ENCODE peak calls at places on chromosomes 2 and 18, in nine cellular contexts. One of them, this sample, is unnamed.

GRCh38 chr2:63055510-63056308 is 5.1 kb downstream of the OTX1 start:
- DNase-seq in upper lobe of right lung: no peak
- DNase-seq in CD4-positive, alpha-beta T cell: no peak
- DNase-seq in IMR-90: no peak
- DNase-seq in HFF-Myc: no peak
- DNase-seq in HFFc6: no peak
- DNase-seq in Calu3: no peak
- DNase-seq in fibroblast of the aortic adventitia: no peak
- DNase-seq in endothelial cell: peak
- DNase-seq in this sample: peak

GRCh38 chr2:72613931-72614330 is 211.9 kb downstream of the EXOC6B start:
- DNase-seq in upper lobe of right lung: no peak
- DNase-seq in CD4-positive, alpha-beta T cell: no peak
- DNase-seq in IMR-90: no peak
- DNase-seq in HFF-Myc: no peak
- DNase-seq in HFFc6: no peak
- DNase-seq in Calu3: no peak
- DNase-seq in fibroblast of the aortic adventitia: peak
- DNase-seq in endothelial cell: no peak
- DNase-seq in this sample: no peak

GRCh38 chr2:112776113-112776512 is 8.2 kb downstream of the IL1A start:
- DNase-seq in upper lobe of right lung: no peak
- DNase-seq in CD4-positive, alpha-beta T cell: no peak
- DNase-seq in IMR-90: no peak
- DNase-seq in HFF-Myc: no peak
- DNase-seq in HFFc6: no peak
- DNase-seq in Calu3: no peak
- DNase-seq in fibroblast of the aortic adventitia: no peak
- DNase-seq in endothelial cell: no peak
- DNase-seq in this sample: no peak

GRCh38 chr18:41814651-41815050 is 140.4 kb upstream of the PIK3C3 start:
- DNase-seq in upper lobe of right lung: no peak
- DNase-seq in CD4-positive, alpha-beta T cell: no peak
- DNase-seq in IMR-90: no peak
- DNase-seq in HFF-Myc: no peak
- DNase-seq in HFFc6: no peak
- DNase-seq in Calu3: no peak
- DNase-seq in fibroblast of the aortic adventitia: no peak
- DNase-seq in endothelial cell: no peak
- DNase-seq in this sample: no peak

GRCh38 chr2:219041252-219041651 is at the start of gene CFAP65:
- DNase-seq in upper lobe of right lung: no peak
- DNase-seq in CD4-positive, alpha-beta T cell: no peak
- DNase-seq in IMR-90: peak
- DNase-seq in HFF-Myc: no peak
- DNase-seq in HFFc6: peak
- DNase-seq in Calu3: peak
- DNase-seq in fibroblast of the aortic adventitia: peak
- DNase-seq in endothelial cell: peak
- DNase-seq in this sample: no peak

GRCh38 chr18:41917199-41917598 is 37.8 kb upstream of the PIK3C3 start:
- DNase-seq in upper lobe of right lung: no peak
- DNase-seq in CD4-positive, alpha-beta T cell: no peak
- DNase-seq in IMR-90: no peak
- DNase-seq in HFF-Myc: peak
- DNase-seq in HFFc6: no peak
- DNase-seq in Calu3: no peak
- DNase-seq in fibroblast of the aortic adventitia: no peak
- DNase-seq in endothelial cell: no peak
- DNase-seq in this sample: no peak

GRCh38 chr2:217220228-217221013 is 360.6 kb upstream of the TNP1 start:
- DNase-seq in upper lobe of right lung: no peak
- DNase-seq in CD4-positive, alpha-beta T cell: no peak
- DNase-seq in IMR-90: no peak
- DNase-seq in HFF-Myc: no peak
- DNase-seq in HFFc6: no peak
- DNase-seq in Calu3: no peak
- DNase-seq in fibroblast of the aortic adventitia: peak
- DNase-seq in endothelial cell: no peak
- DNase-seq in this sample: no peak

GRCh38 chr18:74418023-74418422 is 39.1 kb downstream of the DIPK1C start:
- DNase-seq in upper lobe of right lung: no peak
- DNase-seq in CD4-positive, alpha-beta T cell: no peak
- DNase-seq in IMR-90: no peak
- DNase-seq in HFF-Myc: no peak
- DNase-seq in HFFc6: no peak
- DNase-seq in Calu3: no peak
- DNase-seq in fibroblast of the aortic adventitia: no peak
- DNase-seq in endothelial cell: no peak
- DNase-seq in this sample: no peak

GRCh38 chr2:239640676-239641580 is 240.1 kb upstream of the HDAC4 start:
- DNase-seq in upper lobe of right lung: no peak
- DNase-seq in CD4-positive, alpha-beta T cell: no peak
- DNase-seq in IMR-90: no peak
- DNase-seq in HFF-Myc: no peak
- DNase-seq in HFFc6: no peak
- DNase-seq in Calu3: no peak
- DNase-seq in fibroblast of the aortic adventitia: no peak
- DNase-seq in endothelial cell: no peak
- DNase-seq in this sample: no peak

GRCh38 chr2:189439342-189439741 is 1.9 kb upstream of the WDR75 start:
- DNase-seq in upper lobe of right lung: no peak
- DNase-seq in CD4-positive, alpha-beta T cell: no peak
- DNase-seq in IMR-90: no peak
- DNase-seq in HFF-Myc: no peak
- DNase-seq in HFFc6: no peak
- DNase-seq in Calu3: no peak
- DNase-seq in fibroblast of the aortic adventitia: no peak
- DNase-seq in endothelial cell: no peak
- DNase-seq in this sample: no peak

GRCh38 chr2:55992465-55992864 is 68.9 kb upstream of the EFEMP1 start:
- DNase-seq in upper lobe of right lung: no peak
- DNase-seq in CD4-positive, alpha-beta T cell: no peak
- DNase-seq in IMR-90: peak
- DNase-seq in HFF-Myc: peak
- DNase-seq in HFFc6: peak
- DNase-seq in Calu3: no peak
- DNase-seq in fibroblast of the aortic adventitia: peak
- DNase-seq in endothelial cell: no peak
- DNase-seq in this sample: no peak

GRCh38 chr2:200377774-200378336 is 71.4 kb downstream of the SPATS2L start:
- DNase-seq in upper lobe of right lung: no peak
- DNase-seq in CD4-positive, alpha-beta T cell: no peak
- DNase-seq in IMR-90: no peak
- DNase-seq in HFF-Myc: no peak
- DNase-seq in HFFc6: no peak
- DNase-seq in Calu3: peak
- DNase-seq in fibroblast of the aortic adventitia: peak
- DNase-seq in endothelial cell: no peak
- DNase-seq in this sample: no peak

GRCh38 chr2:108215794-108216211 is 24.0 kb upstream of the SULT1C3 start:
- DNase-seq in upper lobe of right lung: peak
- DNase-seq in CD4-positive, alpha-beta T cell: no peak
- DNase-seq in IMR-90: peak
- DNase-seq in HFF-Myc: no peak
- DNase-seq in HFFc6: peak
- DNase-seq in Calu3: peak
- DNase-seq in fibroblast of the aortic adventitia: peak
- DNase-seq in endothelial cell: no peak
- DNase-seq in this sample: no peak

GRCh38 chr2:188898261-188898660 is 75.9 kb upstream of the COL3A1 start:
- DNase-seq in upper lobe of right lung: no peak
- DNase-seq in CD4-positive, alpha-beta T cell: no peak
- DNase-seq in IMR-90: peak
- DNase-seq in HFF-Myc: no peak
- DNase-seq in HFFc6: no peak
- DNase-seq in Calu3: no peak
- DNase-seq in fibroblast of the aortic adventitia: no peak
- DNase-seq in endothelial cell: no peak
- DNase-seq in this sample: no peak

GRCh38 chr2:206526416-206526815 is 83.1 kb downstream of the ADAM23 start:
- DNase-seq in upper lobe of right lung: no peak
- DNase-seq in CD4-positive, alpha-beta T cell: no peak
- DNase-seq in IMR-90: no peak
- DNase-seq in HFF-Myc: no peak
- DNase-seq in HFFc6: no peak
- DNase-seq in Calu3: no peak
- DNase-seq in fibroblast of the aortic adventitia: no peak
- DNase-seq in endothelial cell: no peak
- DNase-seq in this sample: no peak

GRCh38 chr2:118845843-118846666 is 1.4 kb downstream of the EN1 start:
- DNase-seq in upper lobe of right lung: no peak
- DNase-seq in CD4-positive, alpha-beta T cell: no peak
- DNase-seq in IMR-90: no peak
- DNase-seq in HFF-Myc: no peak
- DNase-seq in HFFc6: no peak
- DNase-seq in Calu3: peak
- DNase-seq in fibroblast of the aortic adventitia: no peak
- DNase-seq in endothelial cell: peak
- DNase-seq in this sample: no peak

GRCh38 chr2:200447139-200447855 is 62.6 kb downstream of the KCTD18 start:
- DNase-seq in upper lobe of right lung: no peak
- DNase-seq in CD4-positive, alpha-beta T cell: no peak
- DNase-seq in IMR-90: peak
- DNase-seq in HFF-Myc: no peak
- DNase-seq in HFFc6: peak
- DNase-seq in Calu3: no peak
- DNase-seq in fibroblast of the aortic adventitia: no peak
- DNase-seq in endothelial cell: no peak
- DNase-seq in this sample: no peak

GRCh38 chr2:128187032-128187654 is 96.1 kb downstream of the UGGT1 start:
- DNase-seq in upper lobe of right lung: no peak
- DNase-seq in CD4-positive, alpha-beta T cell: no peak
- DNase-seq in IMR-90: peak
- DNase-seq in HFF-Myc: no peak
- DNase-seq in HFFc6: peak
- DNase-seq in Calu3: no peak
- DNase-seq in fibroblast of the aortic adventitia: peak
- DNase-seq in endothelial cell: no peak
- DNase-seq in this sample: no peak

GRCh38 chr2:25302758-25303436 is 38.8 kb downstream of the DNMT3A start:
- DNase-seq in upper lobe of right lung: no peak
- DNase-seq in CD4-positive, alpha-beta T cell: no peak
- DNase-seq in IMR-90: no peak
- DNase-seq in HFF-Myc: no peak
- DNase-seq in HFFc6: no peak
- DNase-seq in Calu3: no peak
- DNase-seq in fibroblast of the aortic adventitia: no peak
- DNase-seq in endothelial cell: no peak
- DNase-seq in this sample: no peak

GRCh38 chr18:58495634-58496033 is 133.3 kb downstream of the ALPK2 start:
- DNase-seq in upper lobe of right lung: peak
- DNase-seq in CD4-positive, alpha-beta T cell: no peak
- DNase-seq in IMR-90: no peak
- DNase-seq in HFF-Myc: no peak
- DNase-seq in HFFc6: no peak
- DNase-seq in Calu3: no peak
- DNase-seq in fibroblast of the aortic adventitia: no peak
- DNase-seq in endothelial cell: no peak
- DNase-seq in this sample: no peak

GRCh38 chr18:43283299-43283698 is 6.0 kb upstream of the SYT4 start:
- DNase-seq in upper lobe of right lung: no peak
- DNase-seq in CD4-positive, alpha-beta T cell: no peak
- DNase-seq in IMR-90: no peak
- DNase-seq in HFF-Myc: no peak
- DNase-seq in HFFc6: no peak
- DNase-seq in Calu3: no peak
- DNase-seq in fibroblast of the aortic adventitia: no peak
- DNase-seq in endothelial cell: no peak
- DNase-seq in this sample: no peak

GRCh38 chr2:209956276-209956675 is 46.2 kb upstream of the RPE start:
- DNase-seq in upper lobe of right lung: no peak
- DNase-seq in CD4-positive, alpha-beta T cell: no peak
- DNase-seq in IMR-90: no peak
- DNase-seq in HFF-Myc: no peak
- DNase-seq in HFFc6: no peak
- DNase-seq in Calu3: no peak
- DNase-seq in fibroblast of the aortic adventitia: no peak
- DNase-seq in endothelial cell: no peak
- DNase-seq in this sample: no peak

GRCh38 chr2:41283079-41283765 is 764.6 kb upstream of the PKDCC start:
- DNase-seq in upper lobe of right lung: no peak
- DNase-seq in CD4-positive, alpha-beta T cell: no peak
- DNase-seq in IMR-90: peak
- DNase-seq in HFF-Myc: no peak
- DNase-seq in HFFc6: no peak
- DNase-seq in Calu3: no peak
- DNase-seq in fibroblast of the aortic adventitia: no peak
- DNase-seq in endothelial cell: no peak
- DNase-seq in this sample: no peak
- TF ChIP-seq CTCF in upper lobe of right lung: no peak
- TF ChIP-seq CTCF in CD4-positive, alpha-beta T cell: no peak
- TF ChIP-seq CTCF in IMR-90: no peak
- TF ChIP-seq CTCF in HFF-Myc: no peak
- TF ChIP-seq CTCF in HFFc6: no peak
- TF ChIP-seq CTCF in Calu3: no peak
- TF ChIP-seq CTCF in fibroblast of the aortic adventitia: no peak
- TF ChIP-seq CTCF in endothelial cell: no peak
- TF ChIP-seq CTCF in this sample: no peak

DNA sequence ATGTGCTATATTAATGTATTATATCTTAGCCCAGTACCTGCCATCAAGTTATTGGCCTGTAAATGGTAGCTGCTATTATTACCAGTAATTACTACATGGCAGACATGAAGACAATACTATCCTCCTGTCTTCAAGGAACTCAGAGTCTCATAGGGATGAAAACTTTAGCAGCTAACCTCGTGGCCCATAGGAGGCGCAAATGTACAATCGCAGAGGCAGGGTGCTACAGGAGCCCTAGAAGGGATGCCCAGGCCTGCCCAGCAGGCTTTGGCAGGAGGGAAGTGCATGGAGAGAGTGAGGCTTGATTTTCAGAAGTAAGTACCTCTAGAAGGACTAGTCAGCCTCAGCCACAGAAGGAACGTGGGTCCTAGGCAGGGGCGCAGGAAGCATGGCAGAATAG is 44.7 kb upstream of the KIDINS220 start:
- DNase-seq in upper lobe of right lung: no peak
- DNase-seq in CD4-positive, alpha-beta T cell: no peak
- DNase-seq in IMR-90: peak
- DNase-seq in HFF-Myc: no peak
- DNase-seq in HFFc6: peak
- DNase-seq in Calu3: peak
- DNase-seq in fibroblast of the aortic adventitia: peak
- DNase-seq in endothelial cell: peak
- DNase-seq in this sample: no peak
- TF ChIP-seq CTCF in upper lobe of right lung: peak
- TF ChIP-seq CTCF in CD4-positive, alpha-beta T cell: no peak
- TF ChIP-seq CTCF in IMR-90: peak
- TF ChIP-seq CTCF in HFF-Myc: peak
- TF ChIP-seq CTCF in HFFc6: peak
- TF ChIP-seq CTCF in Calu3: no peak
- TF ChIP-seq CTCF in fibroblast of the aortic adventitia: peak
- TF ChIP-seq CTCF in endothelial cell: peak
- TF ChIP-seq CTCF in this sample: no peak

GRCh38 chr2:54455584-54456525 is at the start of gene SPTBN1:
- DNase-seq in upper lobe of right lung: peak
- DNase-seq in CD4-positive, alpha-beta T cell: no peak
- DNase-seq in IMR-90: peak
- DNase-seq in HFF-Myc: no peak
- DNase-seq in HFFc6: peak
- DNase-seq in Calu3: peak
- DNase-seq in fibroblast of the aortic adventitia: peak
- DNase-seq in endothelial cell: peak
- DNase-seq in this sample: peak
- TF ChIP-seq CTCF in upper lobe of right lung: no peak
- TF ChIP-seq CTCF in CD4-positive, alpha-beta T cell: no peak
- TF ChIP-seq CTCF in IMR-90: no peak
- TF ChIP-seq CTCF in HFF-Myc: no peak
- TF ChIP-seq CTCF in HFFc6: no peak
- TF ChIP-seq CTCF in Calu3: no peak
- TF ChIP-seq CTCF in fibroblast of the aortic adventitia: peak
- TF ChIP-seq CTCF in endothelial cell: no peak
- TF ChIP-seq CTCF in this sample: no peak

GRCh38 chr2:59947917-59948534 is 605.4 kb downstream of the BCL11A start:
- DNase-seq in upper lobe of right lung: no peak
- DNase-seq in CD4-positive, alpha-beta T cell: no peak
- DNase-seq in IMR-90: no peak
- DNase-seq in HFF-Myc: no peak
- DNase-seq in HFFc6: no peak
- DNase-seq in Calu3: no peak
- DNase-seq in fibroblast of the aortic adventitia: no peak
- DNase-seq in endothelial cell: no peak
- DNase-seq in this sample: no peak
- TF ChIP-seq CTCF in upper lobe of right lung: no peak
- TF ChIP-seq CTCF in CD4-positive, alpha-beta T cell: no peak
- TF ChIP-seq CTCF in IMR-90: no peak
- TF ChIP-seq CTCF in HFF-Myc: no peak
- TF ChIP-seq CTCF in HFFc6: no peak
- TF ChIP-seq CTCF in Calu3: no peak
- TF ChIP-seq CTCF in fibroblast of the aortic adventitia: no peak
- TF ChIP-seq CTCF in endothelial cell: no peak
- TF ChIP-seq CTCF in this sample: no peak

This sample was measured in activated B cell treated with CpG ODN at 0.5 μM for 24 hours.